ENCODE peak calls at places on chromosomes 16 and 17, in seven cellular contexts. One of them, this sample, is unnamed.

GRCh38 chr16:15988268-15989013 is 39.0 kb downstream of the ABCC1 start:
- DNase-seq in IMR-90: peak; percentile 64
- DNase-seq in H9: no peak
- DNase-seq in trophoblast cell: no peak
- DNase-seq in H1: no peak
- DNase-seq in mesendoderm: peak; percentile 69
- DNase-seq in mesenchymal stem cell: peak; percentile 82
- DNase-seq in this sample: no peak

GRCh38 chr16:19396555-19397011 is 21.1 kb upstream of the TMC5 start:
- DNase-seq in mesendoderm: no peak
- DNase-seq in H1: no peak
- DNase-seq in H9: no peak
- DNase-seq in mesenchymal stem cell: no peak
- DNase-seq in IMR-90: no peak
- DNase-seq in trophoblast cell: no peak
- DNase-seq in this sample: no peak

GRCh38 chr17:15456972-15457722 is 10.3 kb downstream of the CDRT4 start:
- DNase-seq in H9: no peak
- DNase-seq in H1: no peak
- DNase-seq in mesendoderm: peak; percentile 69
- DNase-seq in IMR-90: peak; percentile 84
- DNase-seq in trophoblast cell: no peak
- DNase-seq in mesenchymal stem cell: peak; percentile 57
- DNase-seq in this sample: no peak

GRCh38 chr16:2331199-2331931 is 9.2 kb downstream of the ABCA3 start:
- DNase-seq in mesenchymal stem cell: no peak
- DNase-seq in H9: no peak
- DNase-seq in mesendoderm: no peak
- DNase-seq in trophoblast cell: no peak
- DNase-seq in IMR-90: no peak
- DNase-seq in H1: no peak
- DNase-seq in this sample: no peak

GRCh38 chr16:58488531-58488930 is 11.4 kb upstream of the NDRG4 start:
- DNase-seq in mesendoderm: peak; percentile 69
- DNase-seq in mesenchymal stem cell: no peak
- DNase-seq in H9: peak; percentile 25
- DNase-seq in trophoblast cell: no peak
- DNase-seq in IMR-90: no peak
- DNase-seq in H1: no peak
- DNase-seq in this sample: no peak

GRCh38 chr16:87330646-87331045 is 13.5 kb upstream of the C16orf95 start:
- DNase-seq in mesenchymal stem cell: no peak
- DNase-seq in H9: no peak
- DNase-seq in mesendoderm: no peak
- DNase-seq in IMR-90: no peak
- DNase-seq in trophoblast cell: no peak
- DNase-seq in H1: no peak
- DNase-seq in this sample: no peak

GRCh38 chr16:25996052-25996451 is 304.3 kb downstream of the HS3ST4 start:
- DNase-seq in mesendoderm: peak; percentile 72
- DNase-seq in H9: no peak
- DNase-seq in mesenchymal stem cell: no peak
- DNase-seq in trophoblast cell: no peak
- DNase-seq in IMR-90: no peak
- DNase-seq in H1: no peak
- DNase-seq in this sample: no peak

GRCh38 chr17:45579529-45580495 is 89.3 kb upstream of the PLEKHM1 start:
- DNase-seq in H1: peak; percentile 63
- DNase-seq in IMR-90: no peak
- DNase-seq in trophoblast cell: no peak
- DNase-seq in H9: peak; percentile 58
- DNase-seq in mesendoderm: peak; percentile 64
- DNase-seq in mesenchymal stem cell: peak; percentile 7
- DNase-seq in this sample: no peak

GRCh38 chr17:44320066-44320465 is 4.6 kb downstream of the SLC25A39 start:
- DNase-seq in H9: peak; percentile 36
- DNase-seq in mesenchymal stem cell: no peak
- DNase-seq in trophoblast cell: no peak
- DNase-seq in IMR-90: no peak
- DNase-seq in mesendoderm: no peak
- DNase-seq in H1: no peak
- DNase-seq in this sample: no peak

GRCh38 chr17:27846042-27846655 is 45.8 kb upstream of the NOS2 start:
- DNase-seq in H9: no peak
- DNase-seq in mesendoderm: no peak
- DNase-seq in trophoblast cell: no peak
- DNase-seq in IMR-90: no peak
- DNase-seq in mesenchymal stem cell: no peak
- DNase-seq in H1: no peak
- DNase-seq in this sample: no peak

GRCh38 chr16:57810197-57811024 is 8.1 kb upstream of the KIFC3 start:
- DNase-seq in IMR-90: peak; percentile 68
- DNase-seq in trophoblast cell: peak; percentile 84
- DNase-seq in H9: peak; percentile 86
- DNase-seq in mesendoderm: peak; percentile 98
- DNase-seq in mesenchymal stem cell: peak; percentile 95
- DNase-seq in H1: no peak
- DNase-seq in this sample: no peak

GRCh38 chr17:43479948-43480347 is 3.8 kb upstream of the DHX8 start:
- DNase-seq in H9: no peak
- DNase-seq in H1: no peak
- DNase-seq in trophoblast cell: no peak
- DNase-seq in mesendoderm: no peak
- DNase-seq in IMR-90: no peak
- DNase-seq in mesenchymal stem cell: no peak
- DNase-seq in this sample: no peak

GRCh38 chr17:80846932-80847331 is 144.7 kb upstream of the CHMP6 start:
- DNase-seq in H9: no peak
- DNase-seq in mesenchymal stem cell: no peak
- DNase-seq in mesendoderm: no peak
- DNase-seq in trophoblast cell: no peak
- DNase-seq in H1: no peak
- DNase-seq in IMR-90: no peak
- DNase-seq in this sample: no peak

GRCh38 chr17:81186203-81186602 is 20.2 kb upstream of the AATK start:
- DNase-seq in trophoblast cell: no peak
- DNase-seq in H1: no peak
- DNase-seq in H9: no peak
- DNase-seq in IMR-90: no peak
- DNase-seq in mesendoderm: no peak
- DNase-seq in mesenchymal stem cell: no peak
- DNase-seq in this sample: no peak

GRCh38 chr16:86193528-86194193 is 294.7 kb downstream of the IRF8 start:
- DNase-seq in mesendoderm: no peak
- DNase-seq in IMR-90: no peak
- DNase-seq in trophoblast cell: no peak
- DNase-seq in H9: no peak
- DNase-seq in H1: no peak
- DNase-seq in mesenchymal stem cell: no peak
- DNase-seq in this sample: no peak

GRCh38 chr16:66515543-66516171 is 34.3 kb downstream of the TK2 start:
- DNase-seq in H1: peak; percentile 60
- DNase-seq in trophoblast cell: peak; percentile 77
- DNase-seq in H9: peak; percentile 50
- DNase-seq in mesenchymal stem cell: peak; percentile 66
- DNase-seq in mesendoderm: peak; percentile 55
- DNase-seq in IMR-90: peak; percentile 37
- DNase-seq in this sample: no peak

GRCh38 chr16:81649561-81649960 is 129.5 kb upstream of the PLCG2 start:
- DNase-seq in trophoblast cell: no peak
- DNase-seq in H1: no peak
- DNase-seq in mesenchymal stem cell: peak; percentile 47
- DNase-seq in IMR-90: peak; percentile 23
- DNase-seq in H9: no peak
- DNase-seq in mesendoderm: no peak
- DNase-seq in this sample: no peak

GRCh38 chr17:35460354-35460851 is 11.8 kb upstream of the SLFN13 start:
- DNase-seq in trophoblast cell: peak; percentile 87
- DNase-seq in H1: peak; percentile 77
- DNase-seq in H9: peak; percentile 98
- DNase-seq in mesenchymal stem cell: no peak
- DNase-seq in IMR-90: no peak
- DNase-seq in mesendoderm: peak; percentile 87
- DNase-seq in this sample: peak; percentile 50

GRCh38 chr17:49694847-49695697 is 12.7 kb downstream of the SLC35B1 start:
- DNase-seq in mesendoderm: no peak
- DNase-seq in mesenchymal stem cell: peak; percentile 35
- DNase-seq in trophoblast cell: no peak
- DNase-seq in H1: peak; percentile 90
- DNase-seq in H9: peak; percentile 62
- DNase-seq in IMR-90: no peak
- DNase-seq in this sample: peak; percentile 57

GRCh38 chr16:24253192-24253591 is 2.9 kb upstream of the CACNG3 start:
- DNase-seq in H1: peak; percentile 54
- DNase-seq in mesendoderm: peak; percentile 88
- DNase-seq in H9: peak; percentile 68
- DNase-seq in trophoblast cell: peak; percentile 24
- DNase-seq in IMR-90: peak; percentile 38
- DNase-seq in mesenchymal stem cell: peak; percentile 8
- DNase-seq in this sample: peak; percentile 51

GRCh38 chr17:79625706-79626105 is 14.9 kb upstream of the RBFOX3 start:
- DNase-seq in H9: no peak
- DNase-seq in trophoblast cell: no peak
- DNase-seq in H1: peak; percentile 41
- DNase-seq in IMR-90: no peak
- DNase-seq in mesenchymal stem cell: no peak
- DNase-seq in mesendoderm: no peak
- DNase-seq in this sample: no peak

GRCh38 chr17:8837438-8838075 is 29.9 kb downstream of the PIK3R6 start:
- DNase-seq in IMR-90: no peak
- DNase-seq in trophoblast cell: no peak
- DNase-seq in H1: peak; percentile 44
- DNase-seq in mesenchymal stem cell: no peak
- DNase-seq in H9: no peak
- DNase-seq in mesendoderm: no peak
- DNase-seq in this sample: no peak

GRCh38 chr17:76720211-76720610 is 6.2 kb downstream of the JMJD6 start:
- DNase-seq in H9: no peak
- DNase-seq in mesendoderm: no peak
- DNase-seq in trophoblast cell: no peak
- DNase-seq in IMR-90: no peak
- DNase-seq in mesenchymal stem cell: no peak
- DNase-seq in H1: no peak
- DNase-seq in this sample: no peak
- H2BK5ac ChIP-seq in H9: no peak overlapping the region
- H2BK5ac ChIP-seq in mesendoderm: no peak overlapping the region
- H2BK5ac ChIP-seq in trophoblast cell: no peak overlapping the region
- H2BK5ac ChIP-seq in IMR-90: no peak overlapping the region
- H2BK5ac ChIP-seq in mesenchymal stem cell: no peak overlapping the region
- H2BK5ac ChIP-seq in H1: no peak overlapping the region
- H2BK5ac ChIP-seq in this sample: no peak overlapping the region

GRCh38 chr16:59964232-59964924 is 1230.3 kb upstream of the GOT2 start:
- DNase-seq in H1: no peak
- DNase-seq in mesenchymal stem cell: no peak
- DNase-seq in trophoblast cell: no peak
- DNase-seq in IMR-90: no peak
- DNase-seq in H9: no peak
- DNase-seq in mesendoderm: no peak
- DNase-seq in this sample: no peak
- H2AK5ac ChIP-seq in H1: no peak overlapping the region
- H2AK5ac ChIP-seq in mesenchymal stem cell: no peak overlapping the region
- H2AK5ac ChIP-seq in trophoblast cell: no peak overlapping the region
- H2AK5ac ChIP-seq in IMR-90: no peak overlapping the region
- H2AK5ac ChIP-seq in H9: no peak overlapping the region
- H2AK5ac ChIP-seq in mesendoderm: no peak overlapping the region
- H2AK5ac ChIP-seq in this sample: no peak overlapping the region

DNA sequence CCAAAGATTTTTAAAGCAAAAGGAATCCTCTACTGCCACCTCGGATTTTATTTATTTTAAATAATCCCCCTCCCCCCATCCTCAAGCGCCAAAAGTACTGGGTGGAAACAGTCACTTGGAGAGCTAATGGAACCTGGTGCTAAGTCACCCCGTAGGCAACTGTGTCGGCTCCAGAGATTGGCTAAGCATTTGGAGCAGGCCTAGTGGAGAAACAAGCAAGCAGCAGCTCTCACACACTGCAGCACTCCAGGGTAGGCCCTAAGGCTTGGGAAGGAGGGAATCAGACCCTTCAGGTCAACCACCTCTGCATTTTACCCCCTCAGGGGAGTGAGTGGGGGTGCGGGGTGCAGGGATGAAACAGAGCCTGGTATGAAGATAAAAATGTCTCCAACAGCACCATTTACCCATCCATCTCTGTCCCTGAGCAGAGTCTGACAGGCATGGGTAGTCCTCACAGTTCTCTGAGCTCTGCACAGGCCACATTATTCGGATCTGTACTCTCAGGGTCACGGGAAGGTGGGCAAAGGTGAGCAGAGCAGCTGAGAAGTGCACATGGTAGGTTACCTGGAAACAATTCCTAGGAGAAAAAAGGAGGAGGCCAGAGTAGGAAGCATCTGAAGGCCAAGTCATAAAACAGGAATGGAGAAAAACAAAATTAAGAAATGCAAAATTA is 27.2 kb upstream of the STAC2 start:
- DNase-seq in H1: no peak
- DNase-seq in IMR-90: no peak
- DNase-seq in trophoblast cell: no peak
- DNase-seq in mesendoderm: peak; percentile 75
- DNase-seq in mesenchymal stem cell: no peak
- DNase-seq in H9: peak; percentile 71
- DNase-seq in this sample: no peak
- H2BK5ac ChIP-seq in H1: no peak overlapping the region
- H2BK5ac ChIP-seq in IMR-90: no peak overlapping the region
- H2BK5ac ChIP-seq in trophoblast cell: no peak overlapping the region
- H2BK5ac ChIP-seq in mesendoderm: no peak overlapping the region
- H2BK5ac ChIP-seq in mesenchymal stem cell: no peak overlapping the region
- H2BK5ac ChIP-seq in H9: no peak overlapping the region
- H2BK5ac ChIP-seq in this sample: no peak overlapping the region

DNA sequence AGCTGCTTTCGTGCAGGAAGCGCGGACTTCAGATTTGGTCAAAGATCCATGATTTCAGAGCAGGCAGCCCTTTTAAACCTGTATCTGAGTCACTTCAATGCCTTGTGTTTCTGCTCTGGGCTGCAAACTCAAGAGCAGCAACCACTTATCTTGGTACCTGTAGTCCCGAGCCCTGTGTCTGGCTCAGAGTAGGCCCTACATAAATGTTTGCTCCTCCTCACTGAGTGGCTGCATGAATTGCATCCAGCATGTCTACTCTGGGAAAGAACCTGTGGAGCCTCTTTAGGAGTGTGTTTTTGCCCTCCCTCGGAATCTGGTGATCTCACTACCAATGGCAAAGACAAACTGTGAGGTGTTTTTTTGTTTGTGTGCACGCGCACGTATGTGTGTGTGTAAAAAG is 428.2 kb downstream of the MAF start:
- DNase-seq in mesendoderm: no peak
- DNase-seq in trophoblast cell: no peak
- DNase-seq in H9: no peak
- DNase-seq in mesenchymal stem cell: no peak
- DNase-seq in IMR-90: no peak
- DNase-seq in H1: no peak
- DNase-seq in this sample: no peak
- H2AK5ac ChIP-seq in mesendoderm: no peak overlapping the region
- H2AK5ac ChIP-seq in trophoblast cell: no peak overlapping the region
- H2AK5ac ChIP-seq in H9: no peak overlapping the region
- H2AK5ac ChIP-seq in mesenchymal stem cell: no peak overlapping the region
- H2AK5ac ChIP-seq in IMR-90: no peak overlapping the region
- H2AK5ac ChIP-seq in H1: no peak overlapping the region
- H2AK5ac ChIP-seq in this sample: no peak overlapping the region

GRCh38 chr17:63596856-63597557 is 3.7 kb upstream of the TACO1 start:
- DNase-seq in mesendoderm: no peak
- DNase-seq in trophoblast cell: no peak
- DNase-seq in IMR-90: no peak
- DNase-seq in H1: no peak
- DNase-seq in H9: no peak
- DNase-seq in mesenchymal stem cell: no peak
- DNase-seq in this sample: no peak
- H2BK5ac ChIP-seq in mesendoderm: no peak overlapping the region
- H2BK5ac ChIP-seq in trophoblast cell: no peak overlapping the region
- H2BK5ac ChIP-seq in IMR-90: no peak overlapping the region
- H2BK5ac ChIP-seq in H1: no peak overlapping the region
- H2BK5ac ChIP-seq in H9: no peak overlapping the region
- H2BK5ac ChIP-seq in mesenchymal stem cell: no peak overlapping the region
- H2BK5ac ChIP-seq in this sample: no peak overlapping the region

This sample was measured in neuronal stem cell.